ENCODE peak calls at places on chromosomes 13 and 19, in eight cellular contexts. One of them, this sample, is unnamed. For H3K27me3 and H3K4me1, the result is how much of the 10 kb centered on the place peaks cover.

GRCh38 chr13:84563611-84564010 is 681.3 kb upstream of the SLITRK1 start:
- DNase-seq in tibial nerve: no peak
- DNase-seq in heart right ventricle: no peak
- DNase-seq in mammary epithelial cell: no peak
- DNase-seq in H1: no peak
- DNase-seq in fibroblast of lung: no peak
- DNase-seq in esophagus squamous epithelium: no peak
- DNase-seq in cardiac muscle cell: no peak
- DNase-seq in this sample: no peak

GRCh38 chr19:53792721-53793433 is 31.2 kb downstream of the NLRP12 start:
- DNase-seq in tibial nerve: peak
- DNase-seq in heart right ventricle: peak
- DNase-seq in mammary epithelial cell: peak
- DNase-seq in H1: peak
- DNase-seq in fibroblast of lung: peak
- DNase-seq in esophagus squamous epithelium: peak
- DNase-seq in cardiac muscle cell: peak
- DNase-seq in this sample: peak

GRCh38 chr13:51793570-51794273 is 10.2 kb downstream of the DHRS12 start:
- DNase-seq in tibial nerve: no peak
- DNase-seq in heart right ventricle: no peak
- DNase-seq in mammary epithelial cell: peak
- DNase-seq in H1: no peak
- DNase-seq in fibroblast of lung: peak
- DNase-seq in esophagus squamous epithelium: no peak
- DNase-seq in cardiac muscle cell: peak
- DNase-seq in this sample: peak

GRCh38 chr13:75569576-75569975 is 20.0 kb downstream of the UCHL3 start:
- DNase-seq in tibial nerve: no peak
- DNase-seq in heart right ventricle: no peak
- DNase-seq in mammary epithelial cell: no peak
- DNase-seq in H1: no peak
- DNase-seq in fibroblast of lung: no peak
- DNase-seq in esophagus squamous epithelium: no peak
- DNase-seq in cardiac muscle cell: no peak
- DNase-seq in this sample: no peak

GRCh38 chr13:50359779-50360178 is 344.5 kb downstream of the KCNRG start:
- DNase-seq in tibial nerve: no peak
- DNase-seq in heart right ventricle: no peak
- DNase-seq in mammary epithelial cell: no peak
- DNase-seq in H1: no peak
- DNase-seq in fibroblast of lung: no peak
- DNase-seq in esophagus squamous epithelium: no peak
- DNase-seq in cardiac muscle cell: no peak
- DNase-seq in this sample: no peak

GRCh38 chr19:751501-752341 is 809 bp downstream of the MISP start:
- DNase-seq in tibial nerve: no peak
- DNase-seq in heart right ventricle: no peak
- DNase-seq in mammary epithelial cell: peak
- DNase-seq in H1: no peak
- DNase-seq in fibroblast of lung: peak
- DNase-seq in esophagus squamous epithelium: no peak
- DNase-seq in cardiac muscle cell: peak
- DNase-seq in this sample: peak

GRCh38 chr19:17305211-17305516 is 508 bp upstream of the MRPL34 start:
- DNase-seq in tibial nerve: no peak
- DNase-seq in heart right ventricle: no peak
- DNase-seq in mammary epithelial cell: no peak
- DNase-seq in H1: no peak
- DNase-seq in fibroblast of lung: no peak
- DNase-seq in esophagus squamous epithelium: no peak
- DNase-seq in cardiac muscle cell: no peak
- DNase-seq in this sample: no peak

GRCh38 chr13:19156013-19156825 is 25.4 kb downstream of the TUBA3C start:
- DNase-seq in tibial nerve: no peak
- DNase-seq in heart right ventricle: no peak
- DNase-seq in mammary epithelial cell: no peak
- DNase-seq in H1: no peak
- DNase-seq in fibroblast of lung: no peak
- DNase-seq in esophagus squamous epithelium: no peak
- DNase-seq in cardiac muscle cell: no peak
- DNase-seq in this sample: peak

GRCh38 chr19:23385404-23385803 is 9.9 kb downstream of the ZNF91 start:
- DNase-seq in tibial nerve: no peak
- DNase-seq in heart right ventricle: no peak
- DNase-seq in mammary epithelial cell: no peak
- DNase-seq in H1: no peak
- DNase-seq in fibroblast of lung: no peak
- DNase-seq in esophagus squamous epithelium: no peak
- DNase-seq in cardiac muscle cell: no peak
- DNase-seq in this sample: no peak

GRCh38 chr13:64912141-64912540 is 2318.0 kb downstream of the PCDH9 start:
- DNase-seq in tibial nerve: no peak
- DNase-seq in heart right ventricle: no peak
- DNase-seq in mammary epithelial cell: peak
- DNase-seq in H1: no peak
- DNase-seq in fibroblast of lung: peak
- DNase-seq in esophagus squamous epithelium: no peak
- DNase-seq in cardiac muscle cell: peak
- DNase-seq in this sample: no peak

GRCh38 chr13:79369226-79369625 is 36.8 kb downstream of the RBM26 start:
- DNase-seq in tibial nerve: no peak
- DNase-seq in heart right ventricle: no peak
- DNase-seq in mammary epithelial cell: no peak
- DNase-seq in H1: no peak
- DNase-seq in fibroblast of lung: no peak
- DNase-seq in esophagus squamous epithelium: no peak
- DNase-seq in cardiac muscle cell: no peak
- DNase-seq in this sample: no peak

GRCh38 chr13:61110804-61111203 is 304.8 kb downstream of the PCDH20 start:
- DNase-seq in tibial nerve: no peak
- DNase-seq in heart right ventricle: no peak
- DNase-seq in mammary epithelial cell: no peak
- DNase-seq in H1: no peak
- DNase-seq in fibroblast of lung: no peak
- DNase-seq in esophagus squamous epithelium: no peak
- DNase-seq in cardiac muscle cell: no peak
- DNase-seq in this sample: no peak

GRCh38 chr19:35206379-35206778 is 22.2 kb downstream of the FAM187B start:
- DNase-seq in tibial nerve: no peak
- DNase-seq in heart right ventricle: no peak
- DNase-seq in mammary epithelial cell: no peak
- DNase-seq in H1: no peak
- DNase-seq in fibroblast of lung: no peak
- DNase-seq in esophagus squamous epithelium: no peak
- DNase-seq in cardiac muscle cell: no peak
- DNase-seq in this sample: no peak

GRCh38 chr13:76210262-76210661 is 574.1 kb downstream of the LMO7 start:
- DNase-seq in tibial nerve: no peak
- DNase-seq in heart right ventricle: peak
- DNase-seq in mammary epithelial cell: peak
- DNase-seq in H1: no peak
- DNase-seq in fibroblast of lung: peak
- DNase-seq in esophagus squamous epithelium: no peak
- DNase-seq in cardiac muscle cell: peak
- DNase-seq in this sample: no peak

GRCh38 chr13:107462501-107462900 is 752.8 kb downstream of the LIG4 start:
- DNase-seq in tibial nerve: no peak
- DNase-seq in heart right ventricle: no peak
- DNase-seq in mammary epithelial cell: no peak
- DNase-seq in H1: no peak
- DNase-seq in fibroblast of lung: peak
- DNase-seq in esophagus squamous epithelium: no peak
- DNase-seq in cardiac muscle cell: no peak
- DNase-seq in this sample: no peak

DNA sequence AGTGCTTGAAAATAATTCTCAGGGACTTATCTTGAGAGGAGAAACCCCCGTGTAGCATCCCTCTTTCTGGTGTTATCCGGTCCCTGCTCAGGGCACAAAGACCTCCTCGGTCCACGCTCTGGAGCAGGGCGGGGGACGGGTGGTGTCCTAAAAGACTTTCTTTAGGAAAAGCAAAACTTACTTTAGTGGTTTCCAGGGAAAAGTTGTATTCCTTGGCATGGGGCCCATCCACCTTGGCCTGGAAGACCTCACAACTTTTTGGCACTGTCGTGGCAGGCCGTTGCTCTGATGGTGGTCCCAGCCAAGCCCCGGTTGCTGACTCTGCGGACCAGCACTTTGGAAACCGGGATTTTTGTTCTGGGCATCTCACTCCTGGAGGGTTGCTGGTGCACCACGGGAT is 2.7 kb downstream of the AMER2 start:
- DNase-seq in tibial nerve: no peak
- DNase-seq in heart right ventricle: no peak
- DNase-seq in mammary epithelial cell: no peak
- DNase-seq in H1: no peak
- DNase-seq in fibroblast of lung: no peak
- DNase-seq in esophagus squamous epithelium: no peak
- DNase-seq in cardiac muscle cell: no peak
- DNase-seq in this sample: no peak
- H3K27me3 ChIP-seq in tibial nerve: under half
- H3K27me3 ChIP-seq in heart right ventricle: half or more
- H3K27me3 ChIP-seq in mammary epithelial cell: under half
- H3K27me3 ChIP-seq in H1: under half
- H3K27me3 ChIP-seq in fibroblast of lung: under half
- H3K27me3 ChIP-seq in esophagus squamous epithelium: under half
- H3K27me3 ChIP-seq in cardiac muscle cell: half or more
- H3K27me3 ChIP-seq in this sample: under half

DNA sequence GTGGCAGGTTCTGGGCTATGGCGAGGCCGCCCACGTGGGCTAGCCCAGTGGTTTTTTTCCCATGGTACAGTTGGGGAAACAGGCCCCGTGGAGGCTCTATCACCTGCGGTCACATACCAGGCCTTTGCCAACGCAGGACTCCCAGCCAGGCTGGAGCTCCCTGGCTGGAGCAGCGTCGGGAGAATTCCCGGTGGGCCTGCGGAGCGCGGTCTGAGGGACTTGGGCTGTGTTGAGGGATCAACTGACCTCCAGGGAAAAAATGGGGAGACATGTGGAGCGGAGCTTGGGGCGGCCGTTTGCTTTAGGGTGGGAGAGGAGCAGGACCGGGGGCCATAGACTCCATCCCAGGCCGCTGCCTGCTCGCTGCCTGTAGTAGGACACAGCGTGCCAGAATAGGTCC is 16.4 kb downstream of the DOT1L start:
- DNase-seq in tibial nerve: no peak
- DNase-seq in heart right ventricle: no peak
- DNase-seq in mammary epithelial cell: no peak
- DNase-seq in H1: no peak
- DNase-seq in fibroblast of lung: no peak
- DNase-seq in esophagus squamous epithelium: no peak
- DNase-seq in cardiac muscle cell: no peak
- DNase-seq in this sample: peak
- H3K4me1 ChIP-seq in tibial nerve: half or more
- H3K4me1 ChIP-seq in heart right ventricle: under half
- H3K4me1 ChIP-seq in mammary epithelial cell: under half
- H3K4me1 ChIP-seq in H1: under half
- H3K4me1 ChIP-seq in fibroblast of lung: under half
- H3K4me1 ChIP-seq in esophagus squamous epithelium: under half
- H3K4me1 ChIP-seq in cardiac muscle cell: under half
- H3K4me1 ChIP-seq in this sample: under half

DNA sequence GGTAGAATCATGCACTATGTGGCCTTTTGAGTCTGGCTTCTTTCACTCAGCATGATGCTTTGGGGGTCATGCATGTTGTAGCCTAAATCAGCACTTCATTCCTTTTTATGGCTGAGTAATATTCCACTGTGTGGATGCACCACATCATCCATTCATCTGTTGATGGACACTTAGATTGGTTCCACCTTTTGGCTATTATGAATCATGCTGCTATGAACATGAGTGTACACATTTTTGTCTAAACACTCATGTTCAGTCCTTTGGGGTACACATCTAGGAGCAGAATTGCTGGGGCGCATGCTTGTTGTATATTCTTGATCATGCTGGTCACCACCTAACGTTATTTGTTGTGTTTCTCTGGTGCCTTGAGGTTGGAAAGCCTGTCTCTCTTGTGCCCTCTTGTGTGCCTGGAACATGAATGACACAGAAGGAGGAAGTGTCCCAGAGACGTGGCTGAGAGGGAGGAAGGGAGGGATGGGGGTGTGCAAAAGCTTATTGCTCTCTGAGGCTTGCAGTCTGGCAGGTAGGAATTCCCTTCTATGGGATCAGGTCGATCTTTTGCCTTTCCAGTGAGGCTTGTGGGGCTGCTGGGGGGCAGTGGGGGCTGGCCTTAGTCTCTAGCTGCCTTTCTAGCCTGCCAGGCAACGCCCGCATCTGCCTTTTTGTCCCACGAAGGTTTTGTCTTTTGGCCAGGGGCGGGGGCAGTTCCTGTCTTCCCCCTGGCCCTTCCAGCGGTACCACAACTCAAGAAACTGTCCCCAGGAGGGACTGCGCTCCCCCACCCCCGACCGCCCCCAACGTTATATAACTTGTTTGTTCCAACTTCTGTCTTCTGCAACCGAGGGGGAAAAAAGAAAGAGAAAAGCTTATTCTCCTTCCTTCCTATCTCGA is 7.6 kb downstream of the KLHL26 start:
- DNase-seq in tibial nerve: no peak
- DNase-seq in heart right ventricle: peak
- DNase-seq in mammary epithelial cell: peak
- DNase-seq in H1: no peak
- DNase-seq in fibroblast of lung: no peak
- DNase-seq in esophagus squamous epithelium: no peak
- DNase-seq in cardiac muscle cell: no peak
- DNase-seq in this sample: no peak
- TF ChIP-seq CTCF in tibial nerve: no peak
- TF ChIP-seq CTCF in heart right ventricle: no peak
- TF ChIP-seq CTCF in mammary epithelial cell: no peak
- TF ChIP-seq CTCF in H1: peak
- TF ChIP-seq CTCF in fibroblast of lung: no peak
- TF ChIP-seq CTCF in esophagus squamous epithelium: no peak
- TF ChIP-seq CTCF in cardiac muscle cell: no peak
- TF ChIP-seq CTCF in this sample: no peak

GRCh38 chr13:98941118-98941517 is 36.7 kb downstream of the DOCK9 start:
- DNase-seq in tibial nerve: no peak
- DNase-seq in heart right ventricle: no peak
- DNase-seq in mammary epithelial cell: no peak
- DNase-seq in H1: no peak
- DNase-seq in fibroblast of lung: no peak
- DNase-seq in esophagus squamous epithelium: no peak
- DNase-seq in cardiac muscle cell: no peak
- DNase-seq in this sample: no peak

GRCh38 chr13:98942485-98942884 is 35.4 kb downstream of the DOCK9 start:
- DNase-seq in tibial nerve: no peak
- DNase-seq in heart right ventricle: no peak
- DNase-seq in mammary epithelial cell: peak
- DNase-seq in H1: no peak
- DNase-seq in fibroblast of lung: no peak
- DNase-seq in esophagus squamous epithelium: no peak
- DNase-seq in cardiac muscle cell: no peak
- DNase-seq in this sample: no peak

GRCh38 chr13:98942997-98943396 is 34.9 kb downstream of the DOCK9 start:
- DNase-seq in tibial nerve: no peak
- DNase-seq in heart right ventricle: no peak
- DNase-seq in mammary epithelial cell: no peak
- DNase-seq in H1: no peak
- DNase-seq in fibroblast of lung: peak
- DNase-seq in esophagus squamous epithelium: no peak
- DNase-seq in cardiac muscle cell: no peak
- DNase-seq in this sample: no peak

GRCh38 chr13:98940325-98940724 is 37.5 kb downstream of the DOCK9 start:
- DNase-seq in tibial nerve: no peak
- DNase-seq in heart right ventricle: no peak
- DNase-seq in mammary epithelial cell: no peak
- DNase-seq in H1: no peak
- DNase-seq in fibroblast of lung: no peak
- DNase-seq in esophagus squamous epithelium: no peak
- DNase-seq in cardiac muscle cell: no peak
- DNase-seq in this sample: no peak

GRCh38 chr13:98941536-98941935 is 36.3 kb downstream of the DOCK9 start:
- DNase-seq in tibial nerve: no peak
- DNase-seq in heart right ventricle: no peak
- DNase-seq in mammary epithelial cell: no peak
- DNase-seq in H1: no peak
- DNase-seq in fibroblast of lung: no peak
- DNase-seq in esophagus squamous epithelium: no peak
- DNase-seq in cardiac muscle cell: no peak
- DNase-seq in this sample: no peak
- H3K27me3 ChIP-seq in tibial nerve: under half
- H3K27me3 ChIP-seq in heart right ventricle: under half
- H3K27me3 ChIP-seq in mammary epithelial cell: under half
- H3K27me3 ChIP-seq in H1: under half
- H3K27me3 ChIP-seq in fibroblast of lung: under half
- H3K27me3 ChIP-seq in esophagus squamous epithelium: under half
- H3K27me3 ChIP-seq in cardiac muscle cell: under half
- H3K27me3 ChIP-seq in this sample: under half

This sample was measured in upper lobe of left lung.